ENCODE peak calls at places on chromosomes 5 and 9, in five cellular contexts. T, E, J, F and A are unnamed samples.

GRCh38 chr5:177968661-177969211 is 27.3 kb downstream of the PROP1 start:
- DNase-seq in F (no peak), E (no peak), T (no peak), J (no peak), A (no peak)

GRCh38 chr5:110784901-110785300 is 46.1 kb downstream of the SLC25A46 start:
- DNase-seq in T (no peak), F (no peak), E (no peak), J (no peak), A (no peak)

GRCh38 chr5:153866176-153866575 is 172.5 kb downstream of the FAM114A2 start:
- DNase-seq in F (no peak), J (no peak), E (no peak), T (no peak), A (no peak)

GRCh38 chr5:141245250-141245717 is at the start of gene PCDHB15:
- DNase-seq in E (no peak), J (no peak), T (no peak), F (peak), A (no peak)

GRCh38 chr5:175363300-175363699 is 80.7 kb downstream of the DRD1 start:
- DNase-seq in F (no peak), T (no peak), J (no peak), E (no peak), A (no peak)

GRCh38 chr9:124799274-124800006 is 22.5 kb downstream of the OLFML2A start:
- DNase-seq in J (no peak), E (no peak), T (no peak), F (no peak), A (no peak)

GRCh38 chr9:79026311-79026710 is 545.5 kb upstream of the TLE4 start:
- DNase-seq in F (no peak), T (peak), E (no peak), J (no peak), A (no peak)

GRCh38 chr5:36334315-36334714 is 32.6 kb upstream of the RANBP3L start:
- DNase-seq in F (no peak), T (no peak), J (no peak), E (no peak), A (no peak)

GRCh38 chr9:117718701-117719100 is 14.5 kb downstream of the TLR4 start:
- DNase-seq in E (no peak), J (no peak), T (no peak), F (no peak), A (no peak)

GRCh38 chr5:32612134-32612888 is 27.0 kb downstream of the SUB1 start:
- DNase-seq in J (no peak), E (no peak), T (no peak), F (no peak), A (no peak)

GRCh38 chr9:100033877-100034551 is 64.8 kb downstream of the ERP44 start:
- DNase-seq in F (no peak), T (no peak), J (no peak), E (no peak), A (no peak)

GRCh38 chr5:66710557-66710956 is 114.4 kb downstream of the MAST4 start:
- DNase-seq in E (no peak), J (no peak), F (no peak), T (no peak), A (no peak)

GRCh38 chr5:153565822-153566221 is 75.4 kb downstream of the GRIA1 start:
- DNase-seq in E (no peak), F (no peak), T (peak), J (no peak), A (no peak)

GRCh38 chr9:27618066-27618465 is 44.8 kb upstream of the C9orf72 start:
- DNase-seq in T (no peak), E (no peak), F (no peak), J (no peak), A (no peak)

GRCh38 chr5:170360712-170361501 is 28.3 kb downstream of the KCNMB1 start:
- DNase-seq in E (no peak), J (no peak), F (no peak), T (no peak), A (no peak)

GRCh38 chr5:1016036-1016435 is 7.4 kb downstream of the NKD2 start:
- DNase-seq in E (no peak), T (no peak), J (no peak), F (no peak), A (no peak)

GRCh38 chr9:133478851-133479711 is at the start of gene SLC2A6:
- DNase-seq in F (peak), J (peak), E (peak), T (peak), A (peak)

GRCh38 chr5:79305706-79306105 is 69.8 kb downstream of the JMY start:
- DNase-seq in F (no peak), T (peak), E (no peak), J (no peak), A (no peak)

GRCh38 chr9:20012232-20012631 is 223.4 kb upstream of the SLC24A2 start:
- DNase-seq in F (no peak), E (no peak), T (no peak), J (no peak), A (no peak)

GRCh38 chr9:114836769-114837168 is 30.9 kb upstream of the TNFSF15 start:
- DNase-seq in F (no peak), J (no peak), E (no peak), T (no peak), A (no peak)

GRCh38 chr9:73118898-73119554 is 32.6 kb upstream of the ANXA1 start:
- DNase-seq in T (peak), F (no peak), E (no peak), J (peak), A (no peak)

GRCh38 chr9:110895141-110895912 is 142.9 kb downstream of the LPAR1 start:
- DNase-seq in E (peak), F (peak), T (no peak), J (no peak), A (no peak)

GRCh38 chr5:98206566-98206965 is 566.9 kb upstream of the RGMB start:
- DNase-seq in E (no peak), T (no peak), J (no peak), F (no peak), A (no peak)

GRCh38 chr5:116861097-116861496 is 286.5 kb upstream of the SEMA6A start:
- DNase-seq in T (no peak), F (no peak), J (no peak), E (no peak), A (no peak)

GRCh38 chr5:132785864-132786263 is 8.8 kb upstream of the SEPTIN8 start:
- DNase-seq in T (no peak), J (no peak), F (no peak), E (no peak), A (no peak)

GRCh38 chr9:37719526-37719925 is 34.1 kb upstream of the TRMT10B start:
- DNase-seq in T (no peak), E (no peak), F (no peak), J (no peak), A (no peak)

GRCh38 chr5:112479418-112479817 is 60.3 kb upstream of the EPB41L4A start:
- DNase-seq in E (no peak), T (peak), J (no peak), F (no peak), A (no peak)

GRCh38 chr5:112473989-112474388 is 54.9 kb upstream of the EPB41L4A start:
- DNase-seq in F (no peak), T (no peak), J (no peak), E (no peak), A (no peak)

GRCh38 chr5:112480501-112480900 is 61.4 kb upstream of the EPB41L4A start:
- DNase-seq in F (no peak), E (no peak), T (no peak), J (no peak), A (no peak)

GRCh38 chr5:112472614-112473013 is 53.5 kb upstream of the EPB41L4A start:
- DNase-seq in J (no peak), F (no peak), T (no peak), E (no peak), A (no peak)

DNA sequence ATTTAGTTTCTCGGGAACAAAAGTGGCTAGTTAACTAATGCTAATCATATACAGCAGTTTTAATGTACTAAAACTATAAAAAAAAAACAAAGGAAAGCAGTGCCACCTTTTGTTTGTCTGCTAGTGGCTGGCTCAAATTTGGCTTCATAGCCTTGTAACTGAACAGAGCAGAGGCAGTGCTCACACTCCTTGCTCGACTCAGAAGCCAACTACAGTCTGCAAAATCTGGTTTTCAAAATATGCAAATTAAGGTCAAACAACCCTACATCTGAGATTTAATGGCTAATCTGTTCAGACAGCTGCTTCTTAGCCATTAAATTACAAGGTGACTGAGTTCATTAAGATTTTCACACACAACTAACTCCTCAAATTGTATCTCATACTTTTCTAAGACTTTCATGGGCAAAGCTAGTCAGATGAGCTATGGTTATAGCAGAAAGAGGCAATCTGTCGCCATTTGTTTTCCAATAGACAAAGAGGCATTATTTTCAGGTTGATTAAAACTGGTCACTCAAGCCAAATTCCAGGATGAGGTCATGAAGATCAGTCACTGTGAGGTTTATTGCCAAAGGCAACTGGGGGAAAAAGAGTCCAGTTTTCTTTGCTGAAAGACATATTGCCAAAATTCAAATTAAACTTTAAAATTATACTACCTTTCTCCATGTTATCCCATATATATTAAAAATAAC is 56.8 kb upstream of the EPB41L4A start:
- DNase-seq in F (no peak), E (no peak), J (no peak), T (peak), A (no peak)
- H3K27ac ChIP-seq in F (peak), E (no peak), J (no peak), T (no peak), A (no peak)

GRCh38 chr5:108025009-108025408 is 354.3 kb upstream of the EFNA5 start:
- DNase-seq in F (no peak), T (no peak), E (no peak), J (no peak), A (no peak)
- H3K27ac ChIP-seq in F (no peak), T (no peak), E (no peak), J (no peak), A (no peak)

DNA sequence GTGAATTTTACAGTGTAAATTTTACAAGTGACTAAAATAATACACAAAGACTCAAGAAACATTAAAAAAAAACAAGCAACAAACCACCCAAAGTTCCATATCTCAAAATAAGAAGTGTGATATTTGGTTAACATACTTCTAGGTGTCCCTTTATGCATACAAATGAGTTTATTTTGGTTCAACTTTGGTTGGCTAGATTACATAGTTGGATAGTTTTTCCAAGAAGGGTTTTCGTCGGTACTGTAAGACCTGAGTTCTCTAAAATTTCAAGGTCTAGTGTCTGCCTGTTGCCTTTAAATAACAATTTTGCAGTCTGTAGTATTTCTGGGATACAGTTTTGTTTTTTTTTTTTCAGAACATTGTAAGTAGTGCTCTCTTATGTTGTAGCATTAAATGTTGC is 58.8 kb upstream of the JAK2 start:
- DNase-seq in J (no peak), E (no peak), T (no peak), F (no peak), A (no peak)
- H3K27ac ChIP-seq in J (no peak), E (no peak), T (no peak), F (no peak), A (no peak)

GRCh38 chr5:156686816-156687215 is 163.3 kb upstream of the PPP1R2B start:
- DNase-seq in J (no peak), T (no peak), E (no peak), F (no peak), A (no peak)
- H3K27ac ChIP-seq in J (no peak), T (no peak), E (no peak), F (peak), A (no peak)

GRCh38 chr5:43068037-43068436 is 27.9 kb upstream of the ANXA2R start:
- DNase-seq in T (no peak), E (no peak), F (no peak), J (no peak), A (no peak)
- H3K27ac ChIP-seq in T (no peak), E (peak), F (peak), J (peak), A (peak)

DNA sequence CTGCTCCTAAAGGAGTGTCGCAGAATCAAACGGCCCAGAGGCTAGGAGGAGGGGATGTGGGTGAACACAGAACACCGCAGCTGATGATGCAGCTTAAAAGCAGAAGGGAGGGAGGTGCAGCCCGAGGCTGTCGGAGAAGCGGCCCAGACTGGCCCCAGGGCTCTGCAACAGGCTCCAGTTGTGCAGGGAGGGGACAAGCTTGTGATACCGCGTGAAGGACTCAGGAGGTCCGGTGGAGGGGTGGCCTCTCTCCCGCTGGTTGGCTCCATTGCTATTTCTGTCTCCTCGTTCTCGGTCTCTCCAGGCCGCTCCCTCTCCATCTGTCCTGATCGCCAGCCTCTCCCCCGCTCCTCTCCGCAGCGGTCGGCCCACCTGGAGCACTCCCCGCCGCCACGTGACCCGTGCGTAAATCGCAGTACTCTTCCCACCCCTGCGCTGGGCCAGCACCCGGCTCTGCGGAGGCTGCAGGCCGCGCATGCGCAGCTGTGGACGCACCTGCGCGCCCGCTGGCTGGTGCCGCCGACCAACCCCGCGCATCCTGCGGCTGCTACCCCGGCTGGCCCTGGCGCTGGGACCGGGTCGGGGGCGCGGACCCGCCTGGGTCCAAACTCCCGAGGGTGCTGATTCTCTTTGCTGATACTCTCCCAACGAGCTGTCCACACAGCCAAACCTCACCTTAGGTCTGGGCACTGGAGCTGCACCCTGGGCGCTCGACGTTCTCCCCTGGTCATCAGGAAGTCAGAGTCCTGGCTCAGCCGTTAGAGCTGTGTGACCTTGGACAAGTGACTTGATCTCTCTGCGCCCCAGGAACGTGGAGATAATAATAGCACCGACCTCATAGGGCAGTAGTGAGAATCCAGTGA is 3.7 kb upstream of the STXBP1 start:
- DNase-seq in J (peak), F (peak), T (peak), E (no peak), A (peak)
- H3K27ac ChIP-seq in J (peak), F (peak), T (peak), E (no peak), A (peak)

GRCh38 chr9:112032733-112033132 is 136.1 kb downstream of the UGCG start:
- DNase-seq in E (no peak), T (no peak), J (no peak), F (no peak), A (no peak)

GRCh38 chr9:112034216-112034611 is 137.6 kb downstream of the UGCG start:
- DNase-seq in T (no peak), J (no peak), F (no peak), E (no peak), A (no peak)

GRCh38 chr9:112037281-112038016 is 137.6 kb downstream of the SUSD1 start:
- DNase-seq in J (no peak), T (no peak), F (no peak), E (no peak), A (peak)

GRCh38 chr9:112033237-112034215 is 136.9 kb downstream of the UGCG start:
- DNase-seq in J (no peak), E (no peak), T (no peak), F (no peak), A (no peak)

GRCh38 chr9:112035166-112035816 is 138.7 kb downstream of the UGCG start:
- DNase-seq in J (no peak), E (no peak), F (no peak), T (no peak), A (no peak)
- H3K27ac ChIP-seq in J (peak), E (no peak), F (no peak), T (no peak), A (no peak)

DNA sequence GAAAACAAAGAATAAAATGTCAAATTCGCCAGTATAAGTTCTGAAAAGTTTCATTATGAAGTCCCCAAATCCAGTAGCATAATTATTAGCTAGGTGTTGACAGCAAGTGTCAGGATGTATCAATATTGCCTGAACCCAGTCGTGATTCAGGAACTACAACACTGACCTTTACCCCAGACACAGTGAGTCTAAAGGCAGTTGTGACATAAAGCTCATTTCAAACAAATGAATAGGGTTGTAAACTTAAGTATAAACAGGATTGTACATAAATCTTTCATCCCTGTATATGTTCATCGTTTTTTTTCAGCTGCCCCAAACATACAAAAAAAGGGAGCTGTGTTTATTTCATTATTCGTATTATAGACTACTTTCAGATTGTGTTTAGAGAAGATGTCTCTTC is 385.7 kb downstream of the PLK2 start:
- DNase-seq in F (no peak), T (no peak), J (no peak), E (no peak), A (no peak)
- H3K27ac ChIP-seq in F (peak), T (no peak), J (peak), E (no peak), A (no peak)